ENCODE peak calls at places on chromosomes 6 and 20, in six cellular contexts. A is stimulated activated CD4-positive, alpha-beta T cell treated with anti-CD3 and anti-CD28 coated beads, TNF-alpha, amount 100 ng/mL, for 48 hours; F is GM10248; X is OCI-M1; H is MCF 10A; R is OCI-LY7. N is an unnamed sample.
A peak's percentile ranks its signal among the peaks of the same experiment; 100 is the strongest.

GRCh38 chr20:25486377-25486776 is 78.9 kb downstream of the GINS1 start:
- DNase-seq in A (no peak), F (no peak), X (no peak), H (no peak), R (no peak), N (no peak)

GRCh38 chr6:70445001-70445400 is 31.7 kb downstream of the FAM135A start:
- DNase-seq in A (no peak), F (no peak), X (no peak), H (no peak), R (no peak), N (no peak)

GRCh38 chr6:134173936-134174789 is 121.7 kb upstream of the SLC2A12 start:
- DNase-seq in A (peak; percentile 83), F (peak; percentile 59), X (peak; percentile 92), H (peak; percentile 90), R (peak; percentile 86), N (peak; percentile 69)

GRCh38 chr20:32207626-32208498 is at the start of the genes PLAGL2 and POFUT1:
- DNase-seq in A (peak; percentile 85), F (peak; percentile 99), X (peak; percentile 92), H (peak; percentile 86), R (peak; percentile 92), N (peak; percentile 99)

GRCh38 chr20:49399329-49399728 is 83.1 kb downstream of the KCNB1 start:
- DNase-seq in A (no peak), F (no peak), X (no peak), H (no peak), R (no peak), N (no peak)

GRCh38 chr6:150410906-150411305 is 42.1 kb downstream of the IYD start:
- DNase-seq in A (no peak), F (no peak), X (no peak), H (no peak), R (no peak), N (no peak)

GRCh38 chr20:32285082-32285620 is 7.7 kb downstream of the KIF3B start:
- DNase-seq in A (no peak), F (peak; percentile 20), X (no peak), H (no peak), R (no peak), N (no peak)

GRCh38 chr6:158642097-158642601 is 2.4 kb downstream of the DYNLT1 start:
- DNase-seq in A (no peak), F (no peak), X (no peak), H (peak; percentile 88), R (no peak), N (no peak)

GRCh38 chr6:155174576-155175174 is 89.1 kb upstream of the CLDN20 start:
- DNase-seq in A (no peak), F (peak; percentile 73), X (peak; percentile 86), H (peak; percentile 89), R (peak; percentile 92), N (peak; percentile 85)

GRCh38 chr6:129353067-129353466 is 356.9 kb downstream of the ARHGAP18 start:
- DNase-seq in A (no peak), F (no peak), X (no peak), H (peak; percentile 69), R (no peak), N (no peak)